ENCODE peak calls at places on chromosomes 7 and 10, in eight cellular contexts. L, D, P, T, G, H, E and M are unnamed samples.

GRCh38 chr7:134458341-134458805 is 527 bp downstream of the AKR1B1 start:
- DNase-seq in D (peak), P (no peak), L (peak), H (peak), G (peak), T (peak), E (peak), M (peak)

GRCh38 chr10:84845628-84846261 is 517.4 kb downstream of the CCSER2 start:
- DNase-seq in D (no peak), L (peak), H (peak), T (no peak), E (no peak), G (peak), P (no peak), M (no peak)

GRCh38 chr7:98991141-98991540 is 112.8 kb downstream of the TRRAP start:
- DNase-seq in P (no peak), T (no peak), G (no peak), E (no peak), D (no peak), H (no peak), L (no peak), M (no peak)

GRCh38 chr7:6438427-6438826 is 9.3 kb downstream of the DAGLB start:
- DNase-seq in D (no peak), P (no peak), E (no peak), H (no peak), L (no peak), T (no peak), G (no peak), M (no peak)

GRCh38 chr7:47571355-47572100 is 10.4 kb downstream of the TNS3 start:
- DNase-seq in L (no peak), P (peak), E (peak), G (peak), T (no peak), H (no peak), D (peak), M (peak)

GRCh38 chr7:44962483-44963251 is 16.1 kb downstream of the MYO1G start:
- DNase-seq in G (peak), H (peak), T (no peak), D (peak), P (no peak), L (peak), E (peak), M (no peak)

GRCh38 chr10:35561670-35562069 is 43.5 kb upstream of the GJD4 start:
- DNase-seq in L (no peak), P (no peak), G (no peak), E (no peak), T (no peak), H (no peak), D (no peak), M (no peak)

GRCh38 chr10:91190876-91191580 is 29.4 kb upstream of the PCGF5 start:
- DNase-seq in P (no peak), G (no peak), H (no peak), T (no peak), E (no peak), L (no peak), D (peak), M (peak)

GRCh38 chr7:134630890-134631289 is 15.8 kb upstream of the BPGM start:
- DNase-seq in D (no peak), H (no peak), L (no peak), G (no peak), E (no peak), P (no peak), T (no peak), M (no peak)

GRCh38 chr10:4382811-4383210 is 443.2 kb upstream of the AKR1E2 start:
- DNase-seq in H (no peak), G (no peak), T (no peak), P (no peak), D (peak), E (no peak), L (no peak), M (peak)

GRCh38 chr10:72044417-72045041 is 43.8 kb downstream of the SPOCK2 start:
- DNase-seq in E (peak), T (no peak), H (no peak), P (no peak), G (no peak), L (no peak), D (peak), M (peak)

GRCh38 chr10:124474502-124475070 is 13.0 kb downstream of the LHPP start:
- DNase-seq in L (no peak), G (no peak), D (no peak), T (no peak), E (no peak), P (no peak), H (no peak), M (no peak)

GRCh38 chr7:19772858-19773337 is 519 bp downstream of the TMEM196 start:
- DNase-seq in P (no peak), G (no peak), T (no peak), L (peak), E (peak), D (peak), H (peak), M (peak)

GRCh38 chr10:72092171-72092924 is 4.0 kb upstream of the SPOCK2 start:
- DNase-seq in G (no peak), H (no peak), L (no peak), D (no peak), E (no peak), T (no peak), P (no peak), M (no peak)

GRCh38 chr10:79322616-79323566 is 24.4 kb upstream of the PPIF start:
- DNase-seq in E (no peak), G (peak), P (no peak), D (peak), H (no peak), T (no peak), L (no peak), M (peak)

GRCh38 chr10:70903262-70903921 is 15.0 kb upstream of the PCBD1 start:
- DNase-seq in P (peak), H (peak), D (peak), T (no peak), G (peak), E (peak), L (peak), M (peak)

GRCh38 chr7:22666732-22667131 is 60.3 kb upstream of the IL6 start:
- DNase-seq in E (peak), P (no peak), T (no peak), H (no peak), G (no peak), D (no peak), L (no peak), M (peak)

GRCh38 chr7:2710901-2711551 is 23.0 kb downstream of the AMZ1 start:
- DNase-seq in H (no peak), E (no peak), P (no peak), D (no peak), T (peak), G (peak), L (no peak), M (peak)

GRCh38 chr10:124994573-124995473 is 52.9 kb downstream of the ZRANB1 start:
- DNase-seq in G (no peak), P (no peak), T (no peak), H (no peak), E (no peak), L (peak), D (no peak), M (no peak)

GRCh38 chr7:51071427-51071826 is 245.2 kb downstream of the COBL start:
- DNase-seq in T (no peak), E (no peak), H (no peak), L (no peak), D (no peak), G (no peak), P (no peak), M (no peak)

GRCh38 chr7:41003031-41003925 is 699.6 kb downstream of the INHBA start:
- DNase-seq in G (peak), T (peak), L (peak), H (peak), D (peak), E (peak), P (no peak), M (peak)

GRCh38 chr7:98163704-98164478 is 47.3 kb upstream of the BHLHA15 start:
- DNase-seq in L (no peak), P (no peak), D (peak), G (no peak), T (no peak), E (peak), H (no peak), M (no peak)

GRCh38 chr10:132107947-132108877 is 42.5 kb downstream of the JAKMIP3 start:
- DNase-seq in E (no peak), T (no peak), P (no peak), H (no peak), D (no peak), G (no peak), L (no peak), M (no peak)

GRCh38 chr10:30383366-30383765 is 34.3 kb upstream of the MTPAP start:
- DNase-seq in E (no peak), P (no peak), G (no peak), H (no peak), T (no peak), D (no peak), L (no peak), M (peak)

GRCh38 chr10:62381385-62382102 is 7.4 kb downstream of the ZNF365 start:
- DNase-seq in P (no peak), H (no peak), G (no peak), L (no peak), E (no peak), T (no peak), D (no peak), M (no peak)

GRCh38 chr7:32163141-32163806 is 93.1 kb upstream of the PDE1C start:
- DNase-seq in D (peak), P (no peak), G (no peak), H (no peak), L (no peak), T (no peak), E (peak), M (peak)

GRCh38 chr7:29921404-29922010 is 68.1 kb downstream of the SCRN1 start:
- DNase-seq in L (peak), H (peak), T (peak), E (peak), G (peak), D (peak), P (peak), M (peak)

GRCh38 chr10:3426190-3426845 is 253.7 kb upstream of the PITRM1 start:
- DNase-seq in E (peak), H (no peak), T (no peak), P (peak), D (peak), G (no peak), L (no peak), M (peak)

GRCh38 chr10:24723788-24724380 is at the start of gene ARHGAP21:
- DNase-seq in G (no peak), P (no peak), E (peak), L (peak), D (peak), H (peak), T (no peak), M (peak)

DNA sequence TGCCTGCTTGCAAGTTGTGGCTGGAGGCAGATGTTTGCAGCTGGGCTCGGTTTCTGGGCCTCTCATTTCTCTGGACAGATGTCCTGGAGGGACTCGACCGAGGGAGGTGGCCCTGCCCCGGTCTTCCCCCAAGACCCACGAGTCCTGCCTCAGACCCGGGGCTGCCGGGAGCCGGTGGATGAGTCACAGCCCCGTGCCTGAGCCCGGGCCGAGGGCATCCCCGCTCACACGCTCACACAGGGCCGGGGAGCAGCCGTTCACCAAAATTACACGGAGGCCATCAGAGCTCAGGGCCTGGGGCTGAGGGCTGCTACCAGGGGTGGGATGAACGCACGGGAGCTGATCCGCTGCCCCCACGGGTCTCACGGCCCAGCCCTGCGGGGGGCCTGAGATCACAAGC is 17.5 kb downstream of the FAM20C start:
- DNase-seq in P (no peak), E (no peak), D (peak), T (no peak), G (no peak), H (no peak), L (no peak), M (no peak)
- TF ChIP-seq CTCF in P (no peak), E (no peak), D (no peak), T (no peak), G (no peak), H (no peak), L (no peak), M (no peak)

GRCh38 chr7:20786779-20787651 is at the start of gene SP8:
- DNase-seq in T (no peak), P (no peak), E (no peak), H (peak), D (no peak), G (no peak), L (peak), M (no peak)

GRCh38 chr7:20786049-20786412 is 655 bp downstream of the SP8 start:
- DNase-seq in E (no peak), L (no peak), P (no peak), D (no peak), H (no peak), T (no peak), G (no peak), M (no peak)

GRCh38 chr7:20786421-20786778 is 286 bp downstream of the SP8 start:
- DNase-seq in D (no peak), H (no peak), P (no peak), E (no peak), G (no peak), T (no peak), L (no peak), M (no peak)

GRCh38 chr7:20784311-20785210 is 2.1 kb downstream of the SP8 start:
- DNase-seq in L (peak), T (no peak), E (peak), D (no peak), H (peak), G (no peak), P (no peak), M (no peak)

GRCh38 chr7:20785211-20786048 is 1.3 kb downstream of the SP8 start:
- DNase-seq in T (no peak), D (no peak), G (no peak), P (no peak), H (peak), L (peak), E (no peak), M (no peak)
- TF ChIP-seq CTCF in T (no peak), D (no peak), G (no peak), P (no peak), H (no peak), L (no peak), E (peak), M (no peak)

DNA sequence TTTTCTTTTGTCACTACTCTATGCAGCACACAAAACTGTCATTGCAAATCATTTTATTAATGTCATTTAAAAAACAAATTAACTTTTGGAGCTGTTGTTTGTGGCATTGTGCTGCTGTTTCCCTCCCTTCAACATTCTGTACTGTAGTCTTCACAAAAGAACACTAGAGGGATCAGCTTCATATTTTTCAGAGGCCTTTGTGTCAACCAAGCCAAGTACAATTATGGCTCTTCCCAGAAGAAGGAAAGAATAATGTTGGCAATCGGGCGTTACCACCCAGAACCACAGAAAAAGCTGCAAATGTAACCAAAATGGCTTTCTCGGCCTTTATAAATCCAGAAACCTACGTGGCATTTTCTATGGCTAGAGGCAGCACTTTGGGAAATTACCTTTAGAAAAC is 98.9 kb upstream of the COL1A2 start:
- DNase-seq in G (no peak), P (peak), L (no peak), E (no peak), T (no peak), D (peak), H (no peak), M (peak)
- TF ChIP-seq CTCF in G (no peak), P (peak), L (no peak), E (no peak), T (no peak), D (peak), H (peak), M (peak)

DNA sequence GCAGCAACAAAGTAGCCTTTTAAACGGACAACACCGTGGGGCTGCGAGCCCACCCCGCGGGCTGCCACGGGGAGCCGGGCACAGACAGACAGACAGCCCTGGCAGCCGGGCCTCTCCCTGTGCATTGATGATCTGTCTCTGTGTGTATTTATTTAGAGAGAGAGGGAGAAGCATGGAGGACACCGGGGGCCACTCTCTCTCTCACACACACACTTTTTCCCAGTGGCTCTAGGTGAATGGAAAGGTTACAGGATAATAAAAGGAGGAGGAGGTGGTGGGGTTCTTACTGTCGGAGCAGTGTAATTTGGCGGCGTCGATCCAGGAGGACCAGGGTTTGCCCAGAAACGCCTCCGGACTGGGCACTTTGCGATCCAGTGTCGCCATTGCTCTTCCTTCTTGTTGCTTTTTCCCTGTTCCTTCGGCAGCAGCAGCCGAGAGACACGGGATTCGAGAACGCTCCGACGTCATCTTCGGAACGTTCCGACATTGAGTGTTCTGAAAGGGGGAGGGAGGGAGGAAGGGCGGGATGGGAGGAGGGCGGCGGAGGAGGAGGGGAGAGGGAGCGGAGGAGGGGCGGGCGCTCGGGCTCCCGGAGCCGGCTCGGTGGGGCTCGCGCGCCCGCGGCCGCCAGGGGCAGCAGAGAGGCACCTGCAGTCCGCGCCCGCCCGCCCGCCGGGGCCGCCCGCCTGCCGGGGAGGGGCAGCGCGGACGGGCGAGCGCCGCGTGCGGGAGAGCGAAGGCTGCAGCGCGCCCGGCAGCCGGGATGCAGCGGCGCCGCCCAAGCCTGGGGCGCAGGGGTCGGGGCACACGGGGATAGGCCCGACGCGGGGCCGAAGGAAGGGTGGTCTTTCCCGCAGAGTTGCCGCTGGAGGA is at the start of gene ATXN7L1:
- DNase-seq in E (peak), H (peak), L (peak), D (peak), G (peak), T (no peak), P (peak), M (peak)
- TF ChIP-seq CTCF in E (peak), H (peak), L (peak), D (peak), G (no peak), T (peak), P (peak), M (peak)

DNA sequence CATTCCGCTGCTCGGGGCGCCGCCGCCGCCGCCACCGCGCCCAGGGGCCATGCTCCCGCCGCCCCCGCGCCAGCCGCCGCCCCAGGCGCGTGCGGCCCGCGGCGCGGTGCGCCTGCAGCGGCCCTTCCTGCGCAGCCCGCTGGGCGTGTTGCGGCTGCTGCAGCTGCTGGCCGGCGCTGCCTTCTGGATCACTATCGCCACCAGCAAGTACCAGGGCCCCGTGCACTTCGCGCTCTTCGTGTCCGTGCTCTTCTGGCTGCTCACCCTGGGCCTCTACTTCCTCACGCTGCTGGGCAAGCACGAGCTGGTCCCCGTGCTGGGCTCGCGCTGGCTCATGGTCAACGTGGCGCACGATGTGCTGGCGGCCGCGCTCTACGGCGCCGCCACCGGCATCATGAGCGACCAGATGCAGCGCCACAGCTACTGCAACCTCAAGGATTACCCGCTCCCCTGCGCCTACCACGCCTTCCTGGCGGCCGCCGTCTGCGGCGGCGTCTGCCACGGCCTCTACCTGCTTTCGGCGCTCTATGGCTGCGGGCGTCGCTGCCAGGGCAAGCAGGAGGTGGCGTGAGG is 384 bp downstream of the MARVELD1 start:
- DNase-seq in L (peak), H (peak), D (peak), E (peak), G (peak), T (no peak), P (no peak), M (peak)
- TF ChIP-seq CTCF in L (no peak), H (peak), D (peak), E (peak), G (no peak), T (peak), P (peak), M (peak)

GRCh38 chr7:54678763-54679396 is 80.1 kb downstream of the SEC61G start:
- DNase-seq in P (no peak), E (no peak), H (no peak), D (no peak), G (no peak), L (no peak), T (no peak), M (no peak)

GRCh38 chr7:54674891-54675290 is 84.1 kb downstream of the SEC61G start:
- DNase-seq in H (no peak), T (no peak), D (no peak), L (no peak), P (no peak), G (no peak), E (no peak), M (no peak)

GRCh38 chr7:54679414-54679813 is 79.6 kb downstream of the SEC61G start:
- DNase-seq in H (no peak), P (no peak), T (no peak), E (no peak), G (no peak), D (no peak), L (no peak), M (no peak)

DNA sequence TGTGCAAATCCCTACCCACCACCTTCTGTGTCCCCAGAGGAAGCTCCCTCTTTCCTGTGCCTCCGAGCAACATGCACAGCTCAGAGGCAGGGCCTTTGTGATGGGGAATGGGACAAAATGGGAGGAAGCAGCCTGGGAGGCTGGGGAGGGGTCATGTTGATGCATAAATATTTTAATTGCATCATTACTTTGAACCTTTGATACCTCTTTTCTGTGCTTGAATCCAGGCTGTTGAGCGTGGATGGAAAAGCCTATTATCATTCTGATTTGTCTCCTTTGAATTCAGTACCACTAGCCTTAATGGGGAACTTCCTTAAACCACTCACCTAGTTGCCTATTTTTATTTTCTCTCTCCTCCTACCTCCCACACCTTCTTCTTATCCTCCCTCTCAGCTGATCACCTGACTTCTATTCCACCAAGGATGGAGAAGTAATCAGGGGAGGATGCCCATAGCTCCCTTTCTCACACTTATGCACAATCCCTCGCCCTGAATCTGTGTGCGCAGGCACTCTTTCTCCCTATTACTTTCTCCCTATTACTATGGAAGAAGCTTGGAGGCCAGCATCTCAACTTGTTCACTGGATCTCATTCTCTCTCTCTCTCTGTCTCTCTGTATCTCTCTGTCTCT is 78.5 kb downstream of the SEC61G start:
- DNase-seq in D (no peak), P (no peak), G (no peak), E (no peak), L (no peak), H (peak), T (no peak), M (no peak)
- TF ChIP-seq CTCF in D (no peak), P (no peak), G (no peak), E (no peak), L (no peak), H (no peak), T (no peak), M (no peak)